ENCODE peak calls at places on chromosomes 16 and 17, in seven cellular contexts. One of them, this sample, is unnamed.

GRCh38 chr16:65769055-65769465 is 597.4 kb upstream of the CDH5 start:
- DNase-seq in NCI-H510A: no peak
- DNase-seq in iPS-NIHi11: no peak
- DNase-seq in GM03348: no peak
- DNase-seq in stimulated activated CD4-positive, alpha-beta T cell treated with anti-CD3 and anti-CD28 coated beads, Interleukin-15, amount 100 ng/mL, for 1 hour: no peak
- DNase-seq in NCI-H1105: no peak
- DNase-seq in AG10803: no peak
- DNase-seq in this sample: peak

GRCh38 chr16:86575754-86576557 is 2.4 kb upstream of the FOXL1 start:
- DNase-seq in NCI-H510A: no peak
- DNase-seq in iPS-NIHi11: peak
- DNase-seq in GM03348: peak
- DNase-seq in stimulated activated CD4-positive, alpha-beta T cell treated with anti-CD3 and anti-CD28 coated beads, Interleukin-15, amount 100 ng/mL, for 1 hour: no peak
- DNase-seq in NCI-H1105: peak
- DNase-seq in AG10803: peak
- DNase-seq in this sample: peak

GRCh38 chr16:87459833-87460232 is 33.0 kb downstream of the ZCCHC14 start:
- DNase-seq in NCI-H510A: no peak
- DNase-seq in iPS-NIHi11: no peak
- DNase-seq in GM03348: no peak
- DNase-seq in stimulated activated CD4-positive, alpha-beta T cell treated with anti-CD3 and anti-CD28 coated beads, Interleukin-15, amount 100 ng/mL, for 1 hour: no peak
- DNase-seq in NCI-H1105: no peak
- DNase-seq in AG10803: no peak
- DNase-seq in this sample: no peak

GRCh38 chr17:81294512-81295030 is 536 bp downstream of the SLC38A10 start:
- DNase-seq in NCI-H510A: no peak
- DNase-seq in iPS-NIHi11: no peak
- DNase-seq in GM03348: peak
- DNase-seq in stimulated activated CD4-positive, alpha-beta T cell treated with anti-CD3 and anti-CD28 coated beads, Interleukin-15, amount 100 ng/mL, for 1 hour: no peak
- DNase-seq in NCI-H1105: no peak
- DNase-seq in AG10803: peak
- DNase-seq in this sample: no peak

GRCh38 chr16:2250652-2251280 is 621 bp downstream of the ECI1 start:
- DNase-seq in NCI-H510A: no peak
- DNase-seq in iPS-NIHi11: no peak
- DNase-seq in GM03348: no peak
- DNase-seq in stimulated activated CD4-positive, alpha-beta T cell treated with anti-CD3 and anti-CD28 coated beads, Interleukin-15, amount 100 ng/mL, for 1 hour: no peak
- DNase-seq in NCI-H1105: no peak
- DNase-seq in AG10803: peak
- DNase-seq in this sample: peak

GRCh38 chr17:43874293-43874692 is 27.3 kb downstream of the CD300LG start:
- DNase-seq in NCI-H510A: no peak
- DNase-seq in iPS-NIHi11: no peak
- DNase-seq in GM03348: no peak
- DNase-seq in stimulated activated CD4-positive, alpha-beta T cell treated with anti-CD3 and anti-CD28 coated beads, Interleukin-15, amount 100 ng/mL, for 1 hour: no peak
- DNase-seq in NCI-H1105: no peak
- DNase-seq in AG10803: no peak
- DNase-seq in this sample: no peak

GRCh38 chr17:14048169-14048568 is 21.1 kb upstream of the COX10 start:
- DNase-seq in NCI-H510A: no peak
- DNase-seq in iPS-NIHi11: peak
- DNase-seq in GM03348: peak
- DNase-seq in stimulated activated CD4-positive, alpha-beta T cell treated with anti-CD3 and anti-CD28 coated beads, Interleukin-15, amount 100 ng/mL, for 1 hour: no peak
- DNase-seq in NCI-H1105: no peak
- DNase-seq in AG10803: no peak
- DNase-seq in this sample: no peak

GRCh38 chr16:80693553-80693952 is 110.8 kb downstream of the CDYL2 start:
- DNase-seq in NCI-H510A: no peak
- DNase-seq in iPS-NIHi11: no peak
- DNase-seq in GM03348: no peak
- DNase-seq in stimulated activated CD4-positive, alpha-beta T cell treated with anti-CD3 and anti-CD28 coated beads, Interleukin-15, amount 100 ng/mL, for 1 hour: no peak
- DNase-seq in NCI-H1105: no peak
- DNase-seq in AG10803: no peak
- DNase-seq in this sample: no peak

GRCh38 chr16:88373927-88374492 is 8.7 kb upstream of the ZNF469 start:
- DNase-seq in NCI-H510A: no peak
- DNase-seq in iPS-NIHi11: no peak
- DNase-seq in GM03348: no peak
- DNase-seq in stimulated activated CD4-positive, alpha-beta T cell treated with anti-CD3 and anti-CD28 coated beads, Interleukin-15, amount 100 ng/mL, for 1 hour: no peak
- DNase-seq in NCI-H1105: no peak
- DNase-seq in AG10803: no peak
- DNase-seq in this sample: no peak

GRCh38 chr16:56936491-56936890 is 4.5 kb downstream of the HERPUD1 start:
- DNase-seq in NCI-H510A: no peak
- DNase-seq in iPS-NIHi11: no peak
- DNase-seq in GM03348: no peak
- DNase-seq in stimulated activated CD4-positive, alpha-beta T cell treated with anti-CD3 and anti-CD28 coated beads, Interleukin-15, amount 100 ng/mL, for 1 hour: no peak
- DNase-seq in NCI-H1105: no peak
- DNase-seq in AG10803: peak
- DNase-seq in this sample: no peak

GRCh38 chr17:59858167-59858790 is 34.5 kb downstream of the TUBD1 start:
- DNase-seq in NCI-H510A: no peak
- DNase-seq in iPS-NIHi11: no peak
- DNase-seq in GM03348: no peak
- DNase-seq in stimulated activated CD4-positive, alpha-beta T cell treated with anti-CD3 and anti-CD28 coated beads, Interleukin-15, amount 100 ng/mL, for 1 hour: no peak
- DNase-seq in NCI-H1105: no peak
- DNase-seq in AG10803: peak
- DNase-seq in this sample: no peak

GRCh38 chr17:67194134-67194533 is 50.9 kb downstream of the HELZ start:
- DNase-seq in NCI-H510A: no peak
- DNase-seq in iPS-NIHi11: no peak
- DNase-seq in GM03348: peak
- DNase-seq in stimulated activated CD4-positive, alpha-beta T cell treated with anti-CD3 and anti-CD28 coated beads, Interleukin-15, amount 100 ng/mL, for 1 hour: no peak
- DNase-seq in NCI-H1105: no peak
- DNase-seq in AG10803: peak
- DNase-seq in this sample: no peak

GRCh38 chr16:5678371-5678770 is 580.8 kb upstream of the EEF2KMT start:
- DNase-seq in NCI-H510A: no peak
- DNase-seq in iPS-NIHi11: peak
- DNase-seq in GM03348: no peak
- DNase-seq in stimulated activated CD4-positive, alpha-beta T cell treated with anti-CD3 and anti-CD28 coated beads, Interleukin-15, amount 100 ng/mL, for 1 hour: no peak
- DNase-seq in NCI-H1105: no peak
- DNase-seq in AG10803: no peak
- DNase-seq in this sample: peak

GRCh38 chr17:20988896-20989295 is 53.9 kb downstream of the USP22 start:
- DNase-seq in NCI-H510A: no peak
- DNase-seq in iPS-NIHi11: no peak
- DNase-seq in GM03348: no peak
- DNase-seq in stimulated activated CD4-positive, alpha-beta T cell treated with anti-CD3 and anti-CD28 coated beads, Interleukin-15, amount 100 ng/mL, for 1 hour: no peak
- DNase-seq in NCI-H1105: no peak
- DNase-seq in AG10803: no peak
- DNase-seq in this sample: no peak

GRCh38 chr16:85537331-85537788 is 75.8 kb upstream of the GSE1 start:
- DNase-seq in NCI-H510A: no peak
- DNase-seq in iPS-NIHi11: no peak
- DNase-seq in GM03348: no peak
- DNase-seq in stimulated activated CD4-positive, alpha-beta T cell treated with anti-CD3 and anti-CD28 coated beads, Interleukin-15, amount 100 ng/mL, for 1 hour: no peak
- DNase-seq in NCI-H1105: no peak
- DNase-seq in AG10803: no peak
- DNase-seq in this sample: no peak

GRCh38 chr16:783404-784161 is 4.6 kb downstream of the RPUSD1 start:
- DNase-seq in NCI-H510A: no peak
- DNase-seq in iPS-NIHi11: no peak
- DNase-seq in GM03348: no peak
- DNase-seq in stimulated activated CD4-positive, alpha-beta T cell treated with anti-CD3 and anti-CD28 coated beads, Interleukin-15, amount 100 ng/mL, for 1 hour: no peak
- DNase-seq in NCI-H1105: no peak
- DNase-seq in AG10803: no peak
- DNase-seq in this sample: no peak

GRCh38 chr16:11909653-11910551 is 5.9 kb downstream of the GSPT1 start:
- DNase-seq in NCI-H510A: no peak
- DNase-seq in iPS-NIHi11: no peak
- DNase-seq in GM03348: peak
- DNase-seq in stimulated activated CD4-positive, alpha-beta T cell treated with anti-CD3 and anti-CD28 coated beads, Interleukin-15, amount 100 ng/mL, for 1 hour: no peak
- DNase-seq in NCI-H1105: no peak
- DNase-seq in AG10803: peak
- DNase-seq in this sample: no peak

GRCh38 chr16:69466547-69466946 is 42.1 kb downstream of the CYB5B start:
- DNase-seq in NCI-H510A: no peak
- DNase-seq in iPS-NIHi11: no peak
- DNase-seq in GM03348: no peak
- DNase-seq in stimulated activated CD4-positive, alpha-beta T cell treated with anti-CD3 and anti-CD28 coated beads, Interleukin-15, amount 100 ng/mL, for 1 hour: no peak
- DNase-seq in NCI-H1105: no peak
- DNase-seq in AG10803: no peak
- DNase-seq in this sample: no peak

This sample was measured in ELF-1.